ENCODE peak calls at places on chromosomes 3 and 15, in ten cellular contexts. Y, C, P, O, D, H, K, E, Q and W are unnamed samples.

GRCh38 chr3:30586091-30586805 is 20.2 kb upstream of the TGFBR2 start:
- DNase-seq in Y (no peak), C (no peak), P (no peak), O (no peak), D (no peak), H (no peak), K (no peak), E (no peak), Q (no peak), W (no peak)

GRCh38 chr3:152218604-152219003 is 50.1 kb upstream of the MBNL1 start:
- DNase-seq in Y (no peak), C (no peak), P (no peak), O (no peak), D (no peak), H (no peak), K (no peak), E (no peak), Q (no peak), W (no peak)

GRCh38 chr3:171125010-171125409 is 98.5 kb upstream of the SLC2A2 start:
- DNase-seq in Y (peak), C (no peak), P (no peak), O (no peak), D (no peak), H (no peak), K (no peak), E (no peak), Q (no peak), W (no peak)

GRCh38 chr15:41862515-41863116 is 24.0 kb downstream of the PLA2G4B start:
- DNase-seq in Y (no peak), C (peak), P (peak), O (no peak), D (peak), H (no peak), K (no peak), E (no peak), Q (no peak), W (peak)

GRCh38 chr3:38168151-38168987 is 3.0 kb downstream of the OXSR1 start:
- DNase-seq in Y (peak), C (no peak), P (no peak), O (no peak), D (no peak), H (no peak), K (no peak), E (no peak), Q (no peak), W (no peak)

GRCh38 chr3:95923496-95924210 is 890.7 kb upstream of the EPHA6 start:
- DNase-seq in Y (peak), C (peak), P (no peak), O (no peak), D (no peak), H (no peak), K (no peak), E (peak), Q (no peak), W (no peak)

GRCh38 chr3:197989651-197990050 is 29.6 kb downstream of the LMLN start:
- DNase-seq in Y (no peak), C (no peak), P (no peak), O (peak), D (no peak), H (no peak), K (no peak), E (peak), Q (no peak), W (no peak)

GRCh38 chr3:127114337-127115070 is 78.4 kb upstream of the PRR23E start:
- DNase-seq in Y (no peak), C (no peak), P (no peak), O (no peak), D (no peak), H (no peak), K (no peak), E (no peak), Q (no peak), W (no peak)

GRCh38 chr15:63501256-63502089 is 2.9 kb upstream of the USP3 start:
- DNase-seq in Y (peak), C (peak), P (no peak), O (peak), D (peak), H (no peak), K (peak), E (peak), Q (no peak), W (peak)

GRCh38 chr15:67731112-67731761 is 94.1 kb upstream of the SKOR1 start:
- DNase-seq in Y (no peak), C (no peak), P (no peak), O (no peak), D (no peak), H (no peak), K (no peak), E (no peak), Q (no peak), W (no peak)

GRCh38 chr3:143121240-143122088 is 1.9 kb downstream of the CHST2 start:
- DNase-seq in Y (peak), C (no peak), P (no peak), O (peak), D (peak), H (peak), K (peak), E (no peak), Q (no peak), W (peak)

GRCh38 chr3:46546896-46547440 is 19.1 kb downstream of the LRRC2 start:
- DNase-seq in Y (peak), C (no peak), P (no peak), O (no peak), D (no peak), H (no peak), K (no peak), E (no peak), Q (no peak), W (no peak)

GRCh38 chr3:184584001-184584891 is 22.7 kb downstream of the EPHB3 start:
- DNase-seq in Y (no peak), C (no peak), P (no peak), O (peak), D (no peak), H (no peak), K (peak), E (no peak), Q (no peak), W (no peak)

GRCh38 chr3:126129408-126129891 is 45.5 kb upstream of the SLC41A3 start:
- DNase-seq in Y (peak), C (peak), P (no peak), O (peak), D (peak), H (no peak), K (no peak), E (no peak), Q (no peak), W (no peak)

GRCh38 chr15:62120776-62121175 is 44.3 kb downstream of the C2CD4B start:
- DNase-seq in Y (no peak), C (no peak), P (no peak), O (no peak), D (no peak), H (no peak), K (no peak), E (no peak), Q (no peak), W (no peak)

GRCh38 chr15:70852501-70853269 is 1.3 kb downstream of the LARP6 start:
- DNase-seq in Y (peak), C (no peak), P (no peak), O (no peak), D (no peak), H (no peak), K (peak), E (no peak), Q (no peak), W (no peak)

GRCh38 chr3:126083138-126083445 is 832 bp downstream of the SLC41A3 start:
- DNase-seq in Y (no peak), C (no peak), P (no peak), O (no peak), D (no peak), H (peak), K (no peak), E (no peak), Q (no peak), W (no peak)

GRCh38 chr3:33942483-33943150 is 144.2 kb downstream of the PDCD6IP start:
- DNase-seq in Y (peak), C (no peak), P (no peak), O (no peak), D (no peak), H (peak), K (no peak), E (no peak), Q (no peak), W (no peak)

GRCh38 chr3:140055032-140055791 is 120.2 kb downstream of the CLSTN2 start:
- DNase-seq in Y (no peak), C (no peak), P (no peak), O (no peak), D (no peak), H (no peak), K (no peak), E (no peak), Q (no peak), W (no peak)

GRCh38 chr3:5006755-5007202 is 27.5 kb downstream of the BHLHE40 start:
- DNase-seq in Y (no peak), C (no peak), P (no peak), O (no peak), D (no peak), H (no peak), K (no peak), E (no peak), Q (no peak), W (no peak)

GRCh38 chr3:113053169-113053568 is 62.4 kb downstream of the GTPBP8 start:
- DNase-seq in Y (no peak), C (no peak), P (no peak), O (no peak), D (no peak), H (no peak), K (no peak), E (no peak), Q (no peak), W (no peak)

GRCh38 chr3:125123906-125124305 is 68.1 kb upstream of the HEG1 start:
- DNase-seq in Y (peak), C (no peak), P (no peak), O (no peak), D (no peak), H (no peak), K (no peak), E (no peak), Q (no peak), W (no peak)

GRCh38 chr15:22979699-22980188 is 424 bp downstream of the CYFIP1 start:
- DNase-seq in Y (peak), C (peak), P (no peak), O (peak), D (peak), H (no peak), K (peak), E (no peak), Q (no peak), W (no peak)

GRCh38 chr3:168859574-168859973 is 763.9 kb upstream of the GOLIM4 start:
- DNase-seq in Y (no peak), C (no peak), P (no peak), O (no peak), D (no peak), H (no peak), K (no peak), E (no peak), Q (no peak), W (no peak)

GRCh38 chr3:52407779-52408178 is 37.1 kb downstream of the SEMA3G start:
- DNase-seq in Y (no peak), C (peak), P (no peak), O (peak), D (no peak), H (no peak), K (peak), E (no peak), Q (no peak), W (no peak)

GRCh38 chr3:176953106-176954080 is 243.9 kb downstream of the TBL1XR1 start:
- DNase-seq in Y (peak), C (peak), P (no peak), O (peak), D (peak), H (no peak), K (peak), E (peak), Q (no peak), W (peak)

GRCh38 chr3:195260286-195260905 is 10.6 kb downstream of the XXYLT1 start:
- DNase-seq in Y (no peak), C (no peak), P (no peak), O (no peak), D (peak), H (no peak), K (no peak), E (no peak), Q (no peak), W (no peak)

GRCh38 chr3:195259146-195259563 is 11.8 kb downstream of the XXYLT1 start:
- DNase-seq in Y (peak), C (no peak), P (no peak), O (no peak), D (no peak), H (no peak), K (no peak), E (no peak), Q (no peak), W (no peak)

GRCh38 chr3:195258449-195259145 is 12.4 kb downstream of the XXYLT1 start:
- DNase-seq in Y (no peak), C (no peak), P (no peak), O (no peak), D (no peak), H (no peak), K (no peak), E (no peak), Q (no peak), W (peak)

GRCh38 chr3:195257454-195258448 is 13.2 kb downstream of the XXYLT1 start:
- DNase-seq in Y (peak), C (no peak), P (no peak), O (no peak), D (no peak), H (no peak), K (no peak), E (no peak), Q (no peak), W (no peak)

DNA sequence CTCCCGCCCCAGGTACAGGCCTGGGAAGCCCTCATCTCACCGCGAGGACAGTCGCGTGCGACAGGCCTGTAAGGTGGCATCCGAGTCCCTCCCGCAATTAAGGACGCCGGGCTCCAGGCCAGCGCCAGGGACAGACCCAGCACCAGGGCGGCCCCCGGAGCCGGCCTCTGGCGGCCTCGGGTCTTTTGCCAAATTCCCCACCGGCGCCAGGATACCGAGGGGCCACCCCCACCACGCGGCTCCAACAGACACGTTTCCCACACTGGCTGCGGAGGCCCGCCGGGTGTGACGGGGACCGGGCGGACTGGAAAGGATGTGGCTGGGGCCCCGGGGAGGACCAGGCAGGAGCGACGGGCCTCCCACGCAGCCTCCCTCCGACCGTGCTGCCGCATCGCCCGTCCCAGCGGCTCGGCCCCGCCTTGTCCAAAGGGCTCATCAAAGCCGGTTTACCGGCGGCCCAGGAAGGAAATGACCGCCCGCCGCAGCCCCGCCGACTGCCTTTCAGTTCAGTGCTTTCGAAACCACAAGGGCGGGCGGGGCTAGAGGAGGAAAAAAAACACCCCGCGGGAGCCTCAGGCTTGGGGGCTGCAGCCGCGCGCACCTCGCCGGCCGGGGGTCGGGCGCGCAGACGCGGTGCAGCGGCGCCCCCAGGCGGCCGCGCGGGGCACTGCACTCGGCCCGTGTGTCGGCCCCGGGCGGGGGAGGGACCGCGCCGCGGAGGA is 11.2 kb downstream of the XXYLT1 start:
- DNase-seq in Y (peak), C (peak), P (peak), O (peak), D (peak), H (peak), K (peak), E (peak), Q (peak), W (peak)
- TF ChIP-seq CTCF in Y (peak), C (peak), P (peak), O (peak), D (peak), H (peak), K (peak), E (peak), Q (peak), W (peak)

DNA sequence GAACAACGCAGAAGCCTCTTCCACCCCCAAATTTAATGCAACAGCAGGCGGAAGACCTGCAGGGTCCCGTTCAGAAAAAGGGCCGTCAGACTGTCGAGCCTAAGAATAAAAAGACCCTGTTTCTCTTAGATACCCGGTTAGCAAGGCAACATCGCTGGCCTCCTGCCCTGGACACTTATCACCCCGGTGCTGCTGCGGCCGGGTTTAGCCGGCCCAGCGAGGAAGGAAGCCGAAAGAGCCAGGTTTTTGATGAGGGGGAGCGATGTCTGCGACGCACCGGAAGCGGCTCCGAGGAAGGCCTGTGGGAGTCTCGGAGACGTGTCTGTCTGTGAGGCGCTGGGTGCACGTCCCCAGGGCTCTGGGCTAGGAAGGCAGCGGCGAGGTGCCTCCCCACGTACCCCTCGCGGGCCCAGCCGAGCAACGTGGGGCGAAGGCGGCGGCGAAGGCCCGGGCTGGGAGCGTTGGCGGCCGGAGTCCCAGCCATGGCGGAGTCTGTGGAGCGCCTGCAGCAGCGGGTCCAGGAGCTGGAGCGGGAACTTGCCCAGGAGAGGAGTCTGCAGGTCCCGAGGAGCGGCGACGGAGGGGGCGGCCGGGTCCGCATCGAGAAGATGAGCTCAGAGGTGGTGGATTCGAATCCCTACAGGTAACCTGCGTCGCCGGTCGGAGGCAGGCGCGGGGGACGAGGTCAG is at the start of gene UBA5:
- DNase-seq in Y (peak), C (peak), P (peak), O (peak), D (peak), H (peak), K (peak), E (peak), Q (no peak), W (peak)
- TF ChIP-seq POLR2A in Y (peak), C (peak), P (peak), O (no peak), D (peak), H (peak), K (no peak), E (no peak), Q (no peak), W (no peak)

GRCh38 chr15:92079047-92079446 is 225.5 kb downstream of the SLCO3A1 start:
- DNase-seq in Y (no peak), C (no peak), P (peak), O (no peak), D (no peak), H (peak), K (no peak), E (no peak), Q (no peak), W (no peak)
- TF ChIP-seq CTCF in Y (peak), C (no peak), P (peak), O (no peak), D (no peak), H (peak), K (no peak), E (peak), Q (no peak), W (no peak)

GRCh38 chr15:89327113-89327512 is 7.5 kb downstream of the POLG start:
- DNase-seq in Y (no peak), C (no peak), P (no peak), O (no peak), D (no peak), H (no peak), K (no peak), E (no peak), Q (no peak), W (no peak)
- TF ChIP-seq POLR2A in Y (no peak), C (no peak), P (no peak), O (no peak), D (no peak), H (no peak), K (no peak), E (no peak), Q (no peak), W (no peak)

GRCh38 chr3:196518999-196519737 is 4.0 kb upstream of the SMCO1 start:
- DNase-seq in Y (peak), C (peak), P (peak), O (no peak), D (peak), H (peak), K (peak), E (peak), Q (no peak), W (peak)
- TF ChIP-seq CTCF in Y (peak), C (no peak), P (peak), O (no peak), D (peak), H (peak), K (peak), E (peak), Q (peak), W (peak)

GRCh38 chr3:193594946-193595689 is 2.1 kb downstream of the OPA1 start:
- DNase-seq in Y (peak), C (no peak), P (no peak), O (no peak), D (no peak), H (no peak), K (no peak), E (no peak), Q (no peak), W (no peak)

GRCh38 chr3:193593666-193594025 is 638 bp downstream of the OPA1 start:
- DNase-seq in Y (peak), C (no peak), P (no peak), O (no peak), D (no peak), H (peak), K (no peak), E (no peak), Q (no peak), W (no peak)

GRCh38 chr3:193590088-193590856 is 2.7 kb upstream of the OPA1 start:
- DNase-seq in Y (peak), C (no peak), P (peak), O (no peak), D (no peak), H (peak), K (no peak), E (no peak), Q (no peak), W (no peak)

GRCh38 chr3:193595939-193596487 is 3.0 kb downstream of the OPA1 start:
- DNase-seq in Y (no peak), C (no peak), P (no peak), O (no peak), D (no peak), H (no peak), K (no peak), E (no peak), Q (no peak), W (no peak)

GRCh38 chr3:193592841-193593665 is at the start of gene OPA1:
- DNase-seq in Y (peak), C (peak), P (peak), O (peak), D (peak), H (peak), K (peak), E (peak), Q (peak), W (peak)
- TF ChIP-seq POLR2A in Y (peak), C (peak), P (no peak), O (peak), D (peak), H (peak), K (no peak), E (peak), Q (peak), W (peak)